ENCODE peak calls at places on chromosomes 6 and 20, in six cellular contexts. A, N, X, I, K and Y are unnamed samples.

GRCh38 chr6:155142163-155142901 is 121.5 kb upstream of the CLDN20 start:
- DNase-seq in I (no peak), K (no peak), N (no peak), X (no peak), A (no peak), Y (no peak)

GRCh38 chr6:8110725-8111124 is 8.4 kb upstream of the EEF1E1 start:
- DNase-seq in I (no peak), A (no peak), N (no peak), X (no peak), K (no peak), Y (no peak)

GRCh38 chr6:24125980-24126379 is at the start of gene NRSN1:
- DNase-seq in A (peak), K (no peak), N (no peak), X (no peak), I (no peak), Y (no peak)

GRCh38 chr6:21722488-21722887 is 128.9 kb downstream of the SOX4 start:
- DNase-seq in X (no peak), A (no peak), N (no peak), I (no peak), K (no peak), Y (no peak)

GRCh38 chr6:52420668-52421358 is 671 bp downstream of the EFHC1 start:
- DNase-seq in K (no peak), X (no peak), N (no peak), A (peak), I (peak), Y (no peak)

GRCh38 chr6:113953346-113953745 is 17.6 kb downstream of the HDAC2 start:
- DNase-seq in K (no peak), A (no peak), X (no peak), I (no peak), N (no peak), Y (no peak)

GRCh38 chr6:113375950-113376846 is 480.9 kb upstream of the MARCKS start:
- DNase-seq in K (no peak), N (no peak), X (no peak), A (no peak), I (no peak), Y (no peak)

GRCh38 chr6:37819802-37820712 is 530 bp downstream of the ZFAND3 start:
- DNase-seq in I (peak), K (peak), X (peak), N (no peak), A (peak), Y (peak)

GRCh38 chr6:17610835-17611234 is 10.7 kb downstream of the FAM8A1 start:
- DNase-seq in N (no peak), I (no peak), K (no peak), X (no peak), A (no peak), Y (no peak)

GRCh38 chr20:14310977-14311654 is 26.3 kb downstream of the FLRT3 start:
- DNase-seq in X (no peak), N (no peak), I (no peak), K (no peak), A (no peak), Y (no peak)

GRCh38 chr6:118263929-118264486 is 284.1 kb upstream of the PLN start:
- DNase-seq in A (peak), I (peak), K (peak), N (no peak), X (peak), Y (no peak)

GRCh38 chr20:51531141-51531710 is 11.3 kb downstream of the NFATC2 start:
- DNase-seq in N (no peak), A (no peak), I (peak), X (peak), K (no peak), Y (peak)

GRCh38 chr20:32285621-32286334 is 8.3 kb downstream of the KIF3B start:
- DNase-seq in A (no peak), K (no peak), X (no peak), I (no peak), N (no peak), Y (no peak)

GRCh38 chr6:117231466-117231865 is 33.9 kb upstream of the VGLL2 start:
- DNase-seq in N (no peak), I (no peak), X (no peak), A (no peak), K (no peak), Y (no peak)

GRCh38 chr20:5844063-5844681 is 94.0 kb downstream of the SHLD1 start:
- DNase-seq in A (no peak), K (no peak), X (peak), I (peak), N (no peak), Y (peak)

GRCh38 chr6:30446259-30446658 is 43.0 kb upstream of the HLA-E start:
- DNase-seq in A (no peak), X (no peak), N (no peak), K (no peak), I (no peak), Y (no peak)

GRCh38 chr6:111540971-111541719 is 58.1 kb upstream of the REV3L start:
- DNase-seq in X (no peak), K (peak), I (no peak), A (no peak), N (no peak), Y (no peak)

GRCh38 chr6:137218917-137219663 is at the start of gene IFNGR1:
- DNase-seq in N (peak), X (peak), I (peak), A (peak), K (peak), Y (peak)

GRCh38 chr6:130602151-130602770 is 224.9 kb upstream of the SMLR1 start:
- DNase-seq in N (no peak), A (no peak), I (peak), K (no peak), X (peak), Y (no peak)

GRCh38 chr6:105648276-105648675 is 245.4 kb upstream of the PREP start:
- DNase-seq in I (no peak), K (no peak), N (no peak), A (no peak), X (no peak), Y (no peak)

GRCh38 chr6:5072440-5072839 is 12.7 kb upstream of the PPP1R3G start:
- DNase-seq in N (no peak), A (no peak), I (no peak), K (no peak), X (no peak), Y (no peak)

GRCh38 chr6:151096255-151096612 is 143.5 kb upstream of the AKAP12 start:
- DNase-seq in K (no peak), A (no peak), I (no peak), N (no peak), X (no peak), Y (no peak)

GRCh38 chr20:7015257-7015656 is 247.8 kb downstream of the BMP2 start:
- DNase-seq in A (no peak), X (no peak), N (no peak), I (no peak), K (no peak), Y (no peak)

GRCh38 chr20:5863040-5863811 is 87.1 kb downstream of the TRMT6 start:
- DNase-seq in A (no peak), I (peak), K (no peak), N (no peak), X (no peak), Y (no peak)

GRCh38 chr6:122264557-122264956 is 134.9 kb upstream of the HSF2 start:
- DNase-seq in X (no peak), K (no peak), I (no peak), N (no peak), A (no peak), Y (no peak)

GRCh38 chr6:56574292-56574691 is 68.4 kb downstream of the DST start:
- DNase-seq in A (no peak), X (no peak), N (no peak), K (no peak), I (no peak), Y (no peak)

GRCh38 chr6:3455121-3455489 is 1.7 kb downstream of the SLC22A23 start:
- DNase-seq in N (no peak), K (peak), A (no peak), X (no peak), I (no peak), Y (no peak)

GRCh38 chr20:13741879-13742278 is 42.8 kb downstream of the ESF1 start:
- DNase-seq in A (no peak), N (no peak), X (peak), I (no peak), K (no peak), Y (no peak)

GRCh38 chr6:8321671-8322404 is 113.5 kb downstream of the SLC35B3 start:
- DNase-seq in A (no peak), X (no peak), I (peak), K (no peak), N (no peak), Y (no peak)

GRCh38 chr6:37822851-37823682 is 3.5 kb downstream of the ZFAND3 start:
- DNase-seq in K (no peak), A (no peak), N (no peak), X (no peak), I (peak), Y (no peak)

GRCh38 chr6:31358302-31358701 is 1.3 kb upstream of the HLA-B start:
- DNase-seq in K (no peak), N (no peak), I (no peak), X (no peak), A (no peak), Y (no peak)